ENCODE peak calls at places on chromosome 2, in four cellular contexts. S is colonic mucosa, H is neural crest cell, I is tibial artery. Y is an unnamed sample.

GRCh38 chr2:10469301-10469700 is 21.2 kb upstream of the ODC1 start:
- DNase-seq in S (no peak), H (no peak), I (peak; percentile 53), Y (no peak)

GRCh38 chr2:206084870-206085741 is 868 bp downstream of the INO80D start:
- DNase-seq in S (peak; percentile 53), H (peak; percentile 30), I (peak; percentile 72), Y (no peak)

GRCh38 chr2:156704132-156704531 is 268.0 kb downstream of the GPD2 start:
- DNase-seq in S (no peak), H (no peak), I (no peak), Y (no peak)

GRCh38 chr2:150878347-150878746 is 383.3 kb downstream of the RBM43 start:
- DNase-seq in S (no peak), H (no peak), I (no peak), Y (no peak)

GRCh38 chr2:16630463-16630862 is 35.2 kb downstream of the CYRIA start:
- DNase-seq in S (no peak), H (no peak), I (no peak), Y (no peak)

GRCh38 chr2:27965841-27966240 is 75.3 kb downstream of the BABAM2 start:
- DNase-seq in S (no peak), H (no peak), I (no peak), Y (no peak)

GRCh38 chr2:185291035-185291647 is 447.5 kb upstream of the FSIP2 start:
- DNase-seq in S (peak; percentile 56), H (peak; percentile 51), I (no peak), Y (no peak)

GRCh38 chr2:181605889-181606837 is 50.7 kb downstream of the CERKL start:
- DNase-seq in S (no peak), H (no peak), I (no peak), Y (no peak)

GRCh38 chr2:182503886-182504285 is 77.0 kb upstream of the PDE1A start:
- DNase-seq in S (no peak), H (no peak), I (no peak), Y (no peak)

GRCh38 chr2:230602562-230603230 is 109.9 kb upstream of the CAB39 start:
- DNase-seq in S (no peak), H (no peak), I (no peak), Y (no peak)

GRCh38 chr2:36318547-36318946 is 37.0 kb upstream of the CRIM1 start:
- DNase-seq in S (no peak), H (no peak), I (no peak), Y (no peak)

GRCh38 chr2:215696998-215697397 is 261.1 kb upstream of the FN1 start:
- DNase-seq in S (no peak), H (no peak), I (no peak), Y (no peak)

GRCh38 chr2:197360744-197361156 is 50.2 kb upstream of the ANKRD44 start:
- DNase-seq in S (no peak), H (no peak), I (no peak), Y (no peak)

DNA sequence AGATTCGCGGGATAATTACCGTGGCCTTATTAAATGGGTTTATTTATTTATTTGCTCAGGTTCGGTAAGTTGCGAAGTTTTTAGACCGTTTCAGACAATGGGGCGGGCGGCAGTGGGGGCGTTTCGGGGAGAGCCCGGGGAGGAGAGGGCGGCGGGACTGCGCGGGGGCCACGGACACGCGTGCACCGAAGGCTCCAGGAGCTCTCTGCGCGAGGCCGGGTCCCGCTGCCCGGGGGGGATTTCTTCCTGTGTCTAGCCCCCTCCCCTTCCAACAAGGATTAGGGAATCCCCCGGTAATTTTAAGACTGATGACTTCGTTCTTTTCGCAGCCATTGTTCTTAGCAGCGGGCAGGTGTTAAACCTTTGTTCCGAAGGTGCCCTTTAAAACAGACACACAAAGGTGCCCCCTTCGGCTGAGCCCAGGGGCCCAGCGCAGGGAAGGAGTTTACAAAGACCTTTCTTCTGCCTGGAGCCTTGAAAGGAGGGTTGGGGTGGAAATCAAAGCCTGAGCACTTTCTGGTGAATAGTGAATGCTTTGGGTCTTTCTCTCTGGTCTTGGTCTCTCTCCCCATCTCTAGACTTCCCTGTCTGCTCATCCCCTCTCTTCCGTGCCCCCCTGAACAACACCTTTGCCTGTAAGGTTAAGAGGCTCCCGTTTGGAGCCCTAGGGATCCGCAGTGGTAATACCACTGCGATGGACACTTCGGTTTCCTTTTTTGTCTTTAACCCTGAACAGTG is 2.1 kb downstream of the TRIB2 start:
- DNase-seq in S (no peak), H (no peak), I (no peak), Y (no peak)
- TF ChIP-seq CTCF in S (no peak), H (peak; percentile 27), I (no peak), Y (no peak)

DNA sequence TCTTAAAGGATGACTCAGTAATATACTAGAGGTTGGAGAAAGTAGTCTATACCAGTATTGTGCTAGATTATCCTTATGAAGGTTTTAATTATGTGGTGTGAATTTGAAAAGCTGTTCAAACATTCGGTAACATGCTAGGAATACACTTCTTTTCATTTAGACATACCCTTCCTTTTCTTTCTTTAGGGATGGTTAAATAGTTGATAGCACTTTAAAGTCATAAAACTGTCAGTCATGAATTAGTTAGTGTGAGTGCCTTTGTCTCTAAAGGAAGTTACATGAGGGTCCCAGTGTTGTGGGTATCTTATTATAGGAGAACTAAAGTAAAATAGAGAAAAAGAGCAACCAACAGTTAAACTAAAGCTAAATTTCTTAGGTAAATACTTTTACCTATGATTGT is 149.3 kb downstream of the CSRNP3 start:
- DNase-seq in S (no peak), H (no peak), I (no peak), Y (no peak)
- TF ChIP-seq CTCF in S (no peak), H (no peak), I (no peak), Y (no peak)

DNA sequence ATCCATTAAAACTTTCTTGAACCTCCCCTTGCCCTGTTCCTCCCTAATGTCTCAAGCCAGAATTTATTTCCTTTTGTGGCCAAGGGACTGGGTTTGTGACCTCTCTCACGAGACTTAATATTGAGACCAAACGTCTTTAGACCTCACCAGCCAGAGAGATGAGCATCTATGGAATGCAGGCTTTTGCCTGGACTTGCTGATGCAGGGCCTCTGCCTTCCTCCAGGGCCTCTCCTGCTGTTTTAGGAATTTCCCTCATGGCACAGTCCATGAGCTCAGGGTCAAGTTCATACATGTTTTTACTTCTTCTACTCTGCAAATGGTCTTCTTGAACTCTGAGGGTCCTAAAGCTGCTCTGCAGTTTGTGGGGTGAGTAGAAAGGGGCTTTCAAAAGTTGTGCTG is 22.3 kb downstream of the IL1B start:
- DNase-seq in S (no peak), H (no peak), I (no peak), Y (no peak)
- TF ChIP-seq CTCF in S (no peak), H (peak; percentile 14), I (no peak), Y (no peak)

GRCh38 chr2:234189786-234190185 is 139.3 kb downstream of the SPP2 start:
- DNase-seq in S (no peak), H (no peak), I (no peak), Y (no peak)
- TF ChIP-seq CTCF in S (no peak), H (no peak), I (no peak), Y (no peak)

DNA sequence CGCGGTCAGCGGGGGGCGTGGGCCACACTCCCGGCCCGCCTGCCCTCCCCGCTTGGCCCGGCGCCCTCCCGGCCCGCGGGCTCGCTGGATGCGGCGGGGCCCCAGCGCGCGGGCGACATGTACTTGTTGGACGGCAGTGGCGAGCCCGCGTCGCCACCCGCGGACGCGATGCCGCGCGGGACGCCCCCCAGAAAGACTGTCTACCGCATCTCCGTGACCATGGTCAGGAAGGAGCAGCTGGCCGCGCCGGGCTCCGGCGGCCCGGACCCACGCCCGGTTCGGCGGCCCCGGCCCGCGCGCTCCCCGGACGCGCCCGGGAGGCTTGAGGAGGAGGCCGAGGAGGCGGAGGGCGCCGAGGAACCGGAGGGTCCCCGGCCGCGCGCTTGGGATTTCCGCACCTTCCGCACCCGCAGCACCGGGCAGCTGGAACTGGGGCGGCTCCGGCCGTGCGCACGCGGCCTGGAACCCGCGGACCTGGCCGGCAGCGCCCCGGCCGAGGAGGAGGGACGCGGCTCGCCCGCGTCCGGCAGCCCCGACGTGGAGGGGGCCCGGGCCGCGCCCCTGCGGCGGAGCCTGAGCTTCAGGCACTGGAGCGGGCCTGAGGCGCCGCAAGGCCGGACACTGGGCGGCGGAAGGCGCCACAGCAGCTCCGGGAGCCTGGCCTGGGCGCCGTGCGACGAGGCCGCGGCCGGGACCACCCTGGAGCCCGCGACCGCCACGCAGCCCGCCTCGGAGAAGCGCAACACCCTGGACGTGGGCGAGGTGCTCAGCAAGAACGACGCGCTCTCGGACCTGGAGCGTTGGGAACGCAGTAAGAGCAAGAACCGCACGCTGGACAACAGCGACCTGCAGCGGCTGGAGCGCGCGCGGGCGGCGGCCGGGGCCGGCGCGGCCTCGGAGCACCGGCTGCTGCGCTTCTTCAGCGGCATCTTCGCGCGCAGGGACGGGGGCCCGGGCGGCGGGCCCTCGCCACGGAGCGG is 176.4 kb downstream of the AGAP1 start:
- DNase-seq in S (peak; percentile 59), H (peak; percentile 51), I (peak; percentile 75), Y (no peak)
- TF ChIP-seq CTCF in S (peak; percentile 31), H (peak; percentile 62), I (peak; percentile 56), Y (peak; percentile 43)

GRCh38 chr2:65490222-65490621 is 57.8 kb upstream of the SPRED2 start:
- DNase-seq in S (no peak), H (no peak), I (no peak), Y (no peak)

GRCh38 chr2:65494078-65494477 is 61.7 kb upstream of the SPRED2 start:
- DNase-seq in S (no peak), H (no peak), I (no peak), Y (no peak)

GRCh38 chr2:65491381-65491903 is 59.0 kb upstream of the SPRED2 start:
- DNase-seq in S (peak; percentile 24), H (no peak), I (no peak), Y (no peak)

GRCh38 chr2:65499216-65499615 is 66.8 kb upstream of the SPRED2 start:
- DNase-seq in S (no peak), H (no peak), I (no peak), Y (no peak)

GRCh38 chr2:65495250-65495649 is 62.9 kb upstream of the SPRED2 start:
- DNase-seq in S (no peak), H (no peak), I (no peak), Y (no peak)
- TF ChIP-seq CTCF in S (no peak), H (no peak), I (no peak), Y (no peak)

GRCh38 chr2:233399306-233400225 is 45.3 kb downstream of the DGKD start:
- DNase-seq in S (no peak), H (no peak), I (no peak), Y (no peak)
- TF ChIP-seq CTCF in S (no peak), H (no peak), I (no peak), Y (no peak)

GRCh38 chr2:159165065-159165464 is 121.4 kb downstream of the WDSUB1 start:
- DNase-seq in S (no peak), H (no peak), I (no peak), Y (no peak)

GRCh38 chr2:159169187-159169586 is 117.3 kb downstream of the WDSUB1 start:
- DNase-seq in S (no peak), H (no peak), I (no peak), Y (no peak)

GRCh38 chr2:159172403-159172802 is 114.1 kb downstream of the WDSUB1 start:
- DNase-seq in S (no peak), H (no peak), I (no peak), Y (no peak)

GRCh38 chr2:159164457-159164894 is 122.0 kb downstream of the WDSUB1 start:
- DNase-seq in S (no peak), H (no peak), I (no peak), Y (no peak)

DNA sequence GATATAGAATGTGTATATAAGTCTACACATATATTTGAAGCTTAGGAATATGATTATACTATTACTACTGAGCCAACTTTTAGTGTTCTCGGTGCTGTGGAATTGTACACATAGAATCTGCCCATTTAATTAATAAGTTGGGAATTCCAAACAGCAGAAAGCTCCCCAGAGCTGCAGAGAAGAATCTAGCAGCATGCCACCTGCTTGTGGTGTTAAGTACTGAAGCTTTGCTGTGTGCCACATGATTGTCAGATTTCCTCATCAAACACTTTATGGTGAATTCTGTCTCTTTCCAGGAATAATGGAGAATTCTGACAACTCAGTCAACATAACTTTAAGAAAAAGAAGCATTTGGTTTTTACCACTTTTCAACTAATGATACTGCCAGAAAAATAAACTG is 117.8 kb downstream of the WDSUB1 start:
- DNase-seq in S (no peak), H (no peak), I (no peak), Y (no peak)
- TF ChIP-seq CTCF in S (no peak), H (peak; percentile 44), I (no peak), Y (peak; percentile 30)

GRCh38 chr2:222751821-222752719 is 80.6 kb downstream of the MOGAT1 start:
- DNase-seq in S (no peak), H (no peak), I (no peak), Y (no peak)
- TF ChIP-seq CTCF in S (no peak), H (no peak), I (no peak), Y (no peak)

Y was measured in LNCaP clone FGC.